ENCODE peak calls at places on chromosomes 7 and 10, in ten cellular contexts. I is lower lobe of right lung; J is WTC11; C is CD4-positive, alpha-beta T cell; B is spleen; Z is right atrium auricular region; K is osteocyte; R is fibroblast of mammary gland; Y is A549; T is activated CD8-positive, alpha-beta T cell treated with anti-CD3 and anti-CD28 coated beads for 36 hours. N is an unnamed sample.

GRCh38 chr7:63054191-63054661 is 944.4 kb upstream of the ZNF722 start:
- DNase-seq in I (no peak), J (no peak), C (no peak), B (no peak), Z (no peak), K (no peak), R (no peak), Y (no peak), T (no peak), N (no peak)

GRCh38 chr10:51302316-51302715 is 228.0 kb downstream of the PRKG1 start:
- DNase-seq in I (no peak), J (no peak), C (no peak), B (no peak), Z (no peak), K (no peak), R (peak), Y (no peak), T (no peak), N (no peak)

GRCh38 chr7:961546-962400 is 7.3 kb upstream of the ADAP1 start:
- DNase-seq in I (peak), J (no peak), C (no peak), B (peak), Z (no peak), K (no peak), R (no peak), Y (no peak), T (no peak), N (no peak)

GRCh38 chr7:25666671-25667060 is 438.4 kb upstream of the NPVF start:
- DNase-seq in I (no peak), J (no peak), C (no peak), B (no peak), Z (no peak), K (no peak), R (no peak), Y (no peak), T (no peak), N (no peak)

GRCh38 chr7:151903249-151904032 is 26.5 kb upstream of the PRKAG2 start:
- DNase-seq in I (no peak), J (no peak), C (no peak), B (peak), Z (no peak), K (no peak), R (no peak), Y (no peak), T (no peak), N (no peak)

GRCh38 chr10:52649471-52649870 is 123.1 kb downstream of the MBL2 start:
- DNase-seq in I (no peak), J (no peak), C (no peak), B (no peak), Z (no peak), K (no peak), R (no peak), Y (no peak), T (no peak), N (no peak)

GRCh38 chr7:128673571-128673970 is 1.5 kb downstream of the GARIN1A start:
- DNase-seq in I (no peak), J (no peak), C (no peak), B (no peak), Z (no peak), K (no peak), R (no peak), Y (no peak), T (no peak), N (no peak)

GRCh38 chr7:105978035-105978434 is 15.0 kb downstream of the CDHR3 start:
- DNase-seq in I (no peak), J (no peak), C (no peak), B (no peak), Z (no peak), K (no peak), R (no peak), Y (no peak), T (no peak), N (no peak)

GRCh38 chr10:86046845-86047460 is 319.6 kb downstream of the GRID1 start:
- DNase-seq in I (no peak), J (no peak), C (no peak), B (no peak), Z (no peak), K (no peak), R (no peak), Y (no peak), T (peak), N (no peak)

GRCh38 chr10:59311025-59311424 is 51.3 kb downstream of the FAM13C start:
- DNase-seq in I (no peak), J (no peak), C (no peak), B (no peak), Z (no peak), K (no peak), R (no peak), Y (no peak), T (no peak), N (no peak)

GRCh38 chr7:39637400-39637799 is 14.0 kb downstream of the RALA start:
- DNase-seq in I (no peak), J (no peak), C (no peak), B (no peak), Z (no peak), K (no peak), R (no peak), Y (no peak), T (no peak), N (no peak)

GRCh38 chr10:3606309-3606708 is 178.7 kb downstream of the KLF6 start:
- DNase-seq in I (no peak), J (no peak), C (no peak), B (no peak), Z (no peak), K (no peak), R (no peak), Y (no peak), T (no peak), N (no peak)

GRCh38 chr7:152050547-152050971 is 25.1 kb downstream of the GALNT11 start:
- DNase-seq in I (no peak), J (no peak), C (no peak), B (no peak), Z (no peak), K (no peak), R (peak), Y (no peak), T (no peak), N (no peak)

GRCh38 chr7:81330108-81330507 is 411.3 kb upstream of the SEMA3C start:
- DNase-seq in I (no peak), J (no peak), C (no peak), B (no peak), Z (no peak), K (no peak), R (no peak), Y (no peak), T (no peak), N (no peak)

GRCh38 chr7:84364708-84365107 is 170.1 kb upstream of the SEMA3A start:
- DNase-seq in I (no peak), J (no peak), C (no peak), B (no peak), Z (no peak), K (no peak), R (no peak), Y (no peak), T (no peak), N (no peak)

GRCh38 chr10:73838008-73838567 is 26.7 kb upstream of the NDST2 start:
- DNase-seq in I (no peak), J (no peak), C (no peak), B (no peak), Z (no peak), K (no peak), R (no peak), Y (no peak), T (no peak), N (no peak)

GRCh38 chr10:78371118-78371517 is 337.5 kb downstream of the RPS24 start:
- DNase-seq in I (no peak), J (no peak), C (no peak), B (peak), Z (no peak), K (no peak), R (no peak), Y (no peak), T (no peak), N (no peak)

GRCh38 chr7:79176859-79177477 is 276.5 kb downstream of the MAGI2 start:
- DNase-seq in I (no peak), J (no peak), C (no peak), B (no peak), Z (no peak), K (no peak), R (peak), Y (peak), T (no peak), N (no peak)

GRCh38 chr7:133275441-133276105 is 22.7 kb downstream of the EXOC4 start:
- DNase-seq in I (no peak), J (no peak), C (no peak), B (no peak), Z (no peak), K (no peak), R (peak), Y (no peak), T (no peak), N (no peak)

GRCh38 chr10:72353028-72353962 is 1.4 kb downstream of the DNAJB12 start:
- DNase-seq in I (no peak), J (no peak), C (no peak), B (no peak), Z (no peak), K (no peak), R (peak), Y (peak), T (no peak), N (no peak)

GRCh38 chr7:25246306-25246705 is 18.0 kb upstream of the NPVF start:
- DNase-seq in I (no peak), J (no peak), C (no peak), B (no peak), Z (no peak), K (no peak), R (no peak), Y (no peak), T (no peak), N (no peak)

GRCh38 chr7:157690833-157691382 is 354.1 kb downstream of the DNAJB6 start:
- DNase-seq in I (no peak), J (peak), C (no peak), B (peak), Z (peak), K (peak), R (peak), Y (no peak), T (no peak), N (no peak)

GRCh38 chr10:124602646-124603365 is 141.2 kb downstream of the LHPP start:
- DNase-seq in I (no peak), J (no peak), C (no peak), B (peak), Z (no peak), K (no peak), R (no peak), Y (no peak), T (no peak), N (no peak)

GRCh38 chr7:46933596-46933995 is 648.3 kb downstream of the TNS3 start:
- DNase-seq in I (no peak), J (no peak), C (no peak), B (no peak), Z (no peak), K (no peak), R (peak), Y (no peak), T (no peak), N (no peak)

GRCh38 chr7:159177270-159178036 is 32.8 kb upstream of the VIPR2 start:
- DNase-seq in I (no peak), J (no peak), C (no peak), B (no peak), Z (no peak), K (no peak), R (no peak), Y (no peak), T (no peak), N (no peak)

GRCh38 chr7:143320620-143321019 is 4.7 kb downstream of the CLCN1 start:
- DNase-seq in I (no peak), J (no peak), C (no peak), B (no peak), Z (no peak), K (no peak), R (no peak), Y (no peak), T (no peak), N (no peak)

GRCh38 chr10:59563506-59563905 is 146.1 kb downstream of the SLC16A9 start:
- DNase-seq in I (no peak), J (no peak), C (no peak), B (no peak), Z (no peak), K (no peak), R (peak), Y (no peak), T (no peak), N (no peak)

GRCh38 chr7:131090866-131091692 is 236.6 kb upstream of the MKLN1 start:
- DNase-seq in I (no peak), J (no peak), C (no peak), B (no peak), Z (no peak), K (no peak), R (no peak), Y (no peak), T (no peak), N (no peak)

GRCh38 chr7:27198871-27199801 is 755 bp downstream of the HOXA13 start:
- DNase-seq in I (no peak), J (peak), C (no peak), B (peak), Z (no peak), K (peak), R (no peak), Y (peak), T (no peak), N (no peak)

GRCh38 chr10:17756557-17757208 is 4.7 kb downstream of the TMEM236 start:
- DNase-seq in I (no peak), J (no peak), C (no peak), B (no peak), Z (peak), K (no peak), R (peak), Y (peak), T (no peak), N (peak)

GRCh38 chr10:67666416-67667043 is 29.5 kb downstream of the CTNNA3 start:
- DNase-seq in I (no peak), J (no peak), C (no peak), B (no peak), Z (no peak), K (no peak), R (peak), Y (peak), T (no peak), N (peak)

GRCh38 chr7:17633099-17633498 is 307.2 kb downstream of the SNX13 start:
- DNase-seq in I (no peak), J (no peak), C (no peak), B (no peak), Z (no peak), K (no peak), R (peak), Y (peak), T (no peak), N (no peak)

DNA sequence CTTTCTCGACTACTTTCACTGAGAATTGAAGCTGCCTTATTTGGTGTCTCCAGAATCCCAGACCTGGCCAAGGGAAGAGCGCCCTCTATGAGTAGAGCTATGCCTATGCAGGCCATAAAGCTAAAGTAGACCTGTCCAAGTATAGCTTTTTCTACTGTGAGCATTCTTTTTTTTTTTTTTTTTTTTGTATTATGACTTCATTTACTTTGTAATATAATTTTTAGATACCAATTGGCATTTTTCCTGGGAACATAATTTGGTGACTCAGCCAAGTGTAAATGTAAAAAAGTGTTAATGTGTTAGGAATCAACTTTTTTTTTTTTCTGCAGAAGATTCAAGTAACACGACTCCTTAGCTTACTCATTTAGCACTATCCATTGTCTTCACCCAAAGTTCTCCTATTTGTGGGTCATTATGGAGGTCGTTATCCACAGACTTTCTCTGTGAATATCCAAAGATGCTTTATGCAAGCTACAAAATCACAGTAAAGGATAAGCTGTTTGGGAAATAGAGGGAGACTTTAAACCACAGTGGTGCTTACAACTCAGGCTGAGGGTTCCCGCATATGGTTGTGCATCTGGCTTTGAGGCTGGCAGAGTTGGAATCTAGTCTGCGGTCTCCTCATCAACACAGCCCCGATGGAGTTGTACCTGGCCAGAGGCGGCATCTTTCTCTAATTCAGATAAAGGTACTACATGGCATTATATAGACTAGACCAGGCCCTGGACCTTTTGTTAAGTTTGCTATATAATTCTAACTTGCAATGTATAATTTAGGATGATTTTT is 1040.2 kb upstream of the SORCS1 start:
- DNase-seq in I (no peak), J (peak), C (no peak), B (no peak), Z (no peak), K (no peak), R (peak), Y (no peak), T (peak), N (peak)
- TF ChIP-seq CTCF in I (peak), J (peak), C (no peak), B (peak), Z (no peak), K (peak), R (peak), Y (no peak), T (no peak), N (peak)

GRCh38 chr10:43408331-43408709 is 666 bp downstream of the HNRNPF start:
- DNase-seq in I (no peak), J (no peak), C (no peak), B (no peak), Z (no peak), K (no peak), R (no peak), Y (no peak), T (no peak), N (no peak)

GRCh38 chr10:43409385-43410109 is 561 bp upstream of the HNRNPF start:
- DNase-seq in I (peak), J (peak), C (peak), B (peak), Z (no peak), K (no peak), R (peak), Y (no peak), T (peak), N (peak)

GRCh38 chr10:43407148-43407575 is 1.8 kb downstream of the HNRNPF start:
- DNase-seq in I (peak), J (peak), C (peak), B (peak), Z (no peak), K (peak), R (no peak), Y (no peak), T (peak), N (peak)

GRCh38 chr10:43408710-43409384 is at the start of gene HNRNPF:
- DNase-seq in I (peak), J (peak), C (peak), B (peak), Z (peak), K (peak), R (peak), Y (peak), T (peak), N (peak)

DNA sequence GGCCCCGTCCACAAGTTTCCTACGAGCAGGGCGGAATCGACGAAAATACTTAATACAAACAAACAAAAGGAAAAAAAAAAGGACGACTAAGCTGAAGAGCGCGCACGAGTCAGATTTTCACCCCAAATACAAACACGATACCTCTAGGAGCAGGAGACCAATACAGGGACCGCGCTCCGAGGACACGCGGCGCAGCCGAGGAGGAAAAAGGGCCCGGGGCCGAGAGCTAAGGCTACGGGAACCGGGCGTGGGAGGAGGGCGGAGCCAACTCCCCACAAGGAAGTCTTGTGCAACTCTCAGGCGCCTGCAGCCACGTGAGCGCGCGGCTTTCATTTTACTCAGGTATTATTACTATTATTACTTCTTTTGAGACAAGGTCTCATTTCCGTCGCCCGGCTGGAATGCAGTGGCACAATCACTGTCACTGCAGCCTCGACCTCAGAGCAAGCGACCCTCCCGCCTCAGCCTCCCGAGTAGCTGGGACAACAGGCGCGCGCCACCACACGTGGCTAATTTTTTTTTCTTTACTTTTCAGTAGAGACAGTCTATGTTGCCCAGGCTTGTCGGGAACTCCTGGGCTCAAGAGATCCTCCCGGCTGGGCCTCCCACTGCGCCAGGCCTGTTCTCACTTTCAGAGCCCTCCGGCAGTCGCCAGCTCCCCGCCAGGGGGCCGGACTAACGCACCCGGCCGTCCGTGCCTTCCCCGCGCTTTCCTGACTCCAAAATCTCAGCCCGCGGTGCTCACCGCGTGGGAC is 1.2 kb downstream of the HNRNPF start:
- DNase-seq in I (peak), J (peak), C (peak), B (peak), Z (peak), K (peak), R (peak), Y (peak), T (peak), N (peak)
- TF ChIP-seq CTCF in I (peak), J (no peak), C (peak), B (peak), Z (no peak), K (peak), R (peak), Y (peak), T (peak), N (no peak)

DNA sequence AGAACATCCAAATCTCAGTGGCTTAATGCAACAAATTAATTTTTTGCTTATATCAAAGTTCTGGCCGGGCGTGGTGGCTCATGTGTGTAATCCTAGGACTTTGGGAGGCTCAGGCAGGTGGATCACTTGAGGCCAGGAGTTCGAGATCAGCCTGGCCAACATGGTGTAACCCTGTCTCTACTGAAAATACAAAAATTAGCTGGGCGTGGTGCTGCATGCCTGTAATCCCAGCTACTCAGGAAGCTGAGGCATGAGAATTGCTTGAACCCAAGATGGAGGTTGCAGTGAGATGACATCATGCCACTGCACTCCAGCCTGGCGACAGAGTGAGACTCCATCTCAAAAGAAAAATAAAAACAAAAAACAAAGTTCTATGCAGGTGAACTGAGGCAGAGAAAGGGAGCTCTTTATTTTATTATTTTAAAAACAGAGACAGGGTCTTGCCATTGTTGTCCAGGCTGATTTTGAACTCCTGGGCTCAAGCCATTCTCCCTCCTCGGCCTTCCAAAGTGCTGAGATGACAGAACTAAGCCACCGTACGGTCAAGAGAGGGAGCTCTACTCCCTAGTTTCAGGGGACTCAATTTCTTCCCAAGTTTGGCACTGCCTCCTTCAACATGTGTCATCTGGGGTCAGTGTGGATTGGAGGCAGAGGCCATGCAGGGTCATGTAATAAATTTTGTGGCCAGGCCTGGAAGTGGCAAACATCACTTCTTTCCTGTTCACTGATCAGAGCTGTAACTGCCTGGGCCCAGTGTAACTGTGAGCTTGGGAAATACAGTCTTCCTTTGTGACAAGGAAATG is 2.4 kb downstream of the ADCK2 start:
- DNase-seq in I (no peak), J (no peak), C (no peak), B (peak), Z (no peak), K (no peak), R (peak), Y (peak), T (no peak), N (no peak)
- TF ChIP-seq CTCF in I (peak), J (no peak), C (no peak), B (peak), Z (no peak), K (peak), R (peak), Y (peak), T (no peak), N (peak)

DNA sequence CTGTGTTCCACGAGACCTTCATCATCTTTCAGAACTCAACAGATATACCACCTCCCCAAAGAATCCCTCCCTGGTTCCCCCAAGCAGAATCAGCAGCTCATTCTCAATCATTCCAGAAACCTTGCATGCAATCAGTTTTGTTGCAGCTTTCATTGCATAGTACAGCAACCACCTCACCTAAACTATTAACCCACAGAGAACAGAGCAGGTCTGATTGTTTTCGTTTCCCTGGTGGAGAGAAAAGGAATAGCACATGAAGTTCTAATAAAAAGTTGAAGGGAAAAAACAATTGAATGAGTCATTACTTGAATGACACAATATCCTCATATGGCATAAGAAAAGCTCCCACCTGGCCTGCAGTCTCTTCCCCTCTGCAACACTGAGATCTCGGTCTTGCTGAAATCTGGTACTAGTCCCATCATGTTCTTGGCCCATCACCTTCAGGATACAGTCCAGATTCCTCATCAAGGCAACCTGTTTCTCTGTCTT is 147.1 kb upstream of the GDF10 start:
- DNase-seq in I (no peak), J (no peak), C (no peak), B (no peak), Z (no peak), K (no peak), R (peak), Y (peak), T (peak), N (no peak)
- TF ChIP-seq CTCF in I (peak), J (peak), C (peak), B (peak), Z (no peak), K (peak), R (peak), Y (no peak), T (peak), N (no peak)